ENCODE peak calls at places on chromosome 18, in ten cellular contexts. V is thyroid gland, O is A549, P is PC-3, M is Peyer's patch, Z is uterus, J is sigmoid colon, I is cardiac muscle cell, R is glutamatergic neuron, U is endothelial cell. E is an unnamed sample.

GRCh38 chr18:49224130-49224529 is 236.3 kb downstream of the DYM start:
- DNase-seq in R (no peak), P (peak; percentile 2), M (no peak), O (no peak), I (no peak), V (no peak), Z (no peak), J (no peak), U (no peak), E (no peak)

GRCh38 chr18:36702398-36703010 is 126.3 kb downstream of the TPGS2 start:
- DNase-seq in P (no peak), I (no peak), M (no peak), R (no peak), V (no peak), O (no peak), Z (no peak), J (no peak), U (no peak), E (no peak)

GRCh38 chr18:30163573-30163972 is 879.0 kb downstream of the DSC3 start:
- DNase-seq in V (no peak), P (peak; percentile 28), U (no peak), O (no peak), I (no peak), R (no peak), Z (no peak), J (no peak), M (no peak), E (no peak)

GRCh38 chr18:67893896-67894295 is 377.4 kb upstream of the DSEL start:
- DNase-seq in V (no peak), U (no peak), M (no peak), R (no peak), Z (no peak), O (no peak), I (no peak), P (no peak), J (no peak), E (no peak)

GRCh38 chr18:37270046-37270665 is 295.4 kb downstream of the CELF4 start:
- DNase-seq in R (no peak), P (peak; percentile 24), V (peak; percentile 54), U (peak; percentile 73), M (no peak), O (peak; percentile 22), J (no peak), I (peak; percentile 92), Z (no peak), E (peak; percentile 89)

GRCh38 chr18:65544701-65545100 is 206.1 kb upstream of the CDH7 start:
- DNase-seq in R (no peak), O (no peak), I (no peak), U (no peak), Z (no peak), J (no peak), M (no peak), P (peak; percentile 37), V (no peak), E (no peak)

GRCh38 chr18:13516855-13517254 is 209.5 kb downstream of the FAM210A start:
- DNase-seq in J (no peak), U (no peak), V (no peak), O (no peak), R (no peak), Z (no peak), I (no peak), M (no peak), P (no peak), E (no peak)

GRCh38 chr18:11387880-11388279 is 221.5 kb upstream of the SLC35G4 start:
- DNase-seq in P (peak; percentile 73), I (peak; percentile 80), U (no peak), M (no peak), J (no peak), O (peak; percentile 73), R (no peak), Z (no peak), V (peak; percentile 60), E (no peak)

GRCh38 chr18:52582516-52582915 is 242.5 kb downstream of the DCC start:
- DNase-seq in J (no peak), R (no peak), U (no peak), P (no peak), V (no peak), I (no peak), M (no peak), O (no peak), Z (no peak), E (no peak)

GRCh38 chr18:67010916-67011315 is 407.0 kb upstream of the CDH19 start:
- DNase-seq in I (no peak), P (peak; percentile 68), R (no peak), M (no peak), Z (no peak), V (no peak), J (no peak), O (peak; percentile 1), U (no peak), E (no peak)

GRCh38 chr18:58911241-58911640 is 46.6 kb downstream of the ZNF532 start:
- DNase-seq in I (no peak), V (no peak), M (no peak), O (no peak), R (no peak), U (no peak), J (no peak), P (no peak), Z (no peak), E (no peak)

GRCh38 chr18:36775396-36775795 is 53.4 kb downstream of the TPGS2 start:
- DNase-seq in U (no peak), P (peak; percentile 9), V (no peak), R (no peak), Z (no peak), I (no peak), M (no peak), O (no peak), J (no peak), E (no peak)

GRCh38 chr18:1585881-1586488 is 681.3 kb downstream of the ADCYAP1 start:
- DNase-seq in J (no peak), U (no peak), I (peak; percentile 49), R (no peak), M (no peak), Z (no peak), V (no peak), O (peak; percentile 13), P (peak; percentile 69), E (peak; percentile 10)
- TF ChIP-seq CTCF in J (peak; percentile 30), U (peak; percentile 79), I (peak; percentile 48), R (peak; percentile 62), M (no peak), Z (peak; percentile 45), V (peak; percentile 20), O (peak; percentile 50), P (peak; percentile 73), E (peak; percentile 51)

GRCh38 chr18:79382681-79383387 is 12.9 kb upstream of the NFATC1 start:
- DNase-seq in R (no peak), J (peak; percentile 70), I (no peak), U (no peak), O (no peak), Z (no peak), P (peak; percentile 40), V (no peak), M (peak; percentile 49), E (no peak)

GRCh38 chr18:79379251-79379905 is 16.4 kb upstream of the NFATC1 start:
- DNase-seq in U (no peak), M (no peak), I (no peak), J (peak; percentile 56), Z (no peak), O (no peak), P (no peak), V (no peak), R (no peak), E (no peak)

GRCh38 chr18:79381811-79382311 is 13.9 kb upstream of the NFATC1 start:
- DNase-seq in R (no peak), J (peak; percentile 59), O (no peak), U (no peak), P (no peak), I (no peak), V (no peak), M (no peak), Z (no peak), E (no peak)

GRCh38 chr18:79379931-79380815 is 15.6 kb upstream of the NFATC1 start:
- DNase-seq in P (no peak), R (no peak), I (no peak), V (no peak), J (peak; percentile 61), U (no peak), Z (no peak), O (no peak), M (no peak), E (no peak)

GRCh38 chr18:79380816-79381806 is 14.6 kb upstream of the NFATC1 start:
- DNase-seq in R (peak; percentile 92), V (peak; percentile 66), Z (peak; percentile 78), M (peak; percentile 77), O (peak; percentile 29), U (peak; percentile 88), J (peak; percentile 84), I (peak; percentile 67), P (peak; percentile 71), E (peak; percentile 89)
- TF ChIP-seq CTCF in R (peak; percentile 89), V (peak; percentile 86), Z (peak; percentile 81), M (peak; percentile 84), O (peak; percentile 65), U (peak; percentile 83), J (peak; percentile 88), I (peak; percentile 82), P (peak; percentile 90), E (peak; percentile 88)

GRCh38 chr18:8453528-8453927 is 155.7 kb upstream of the RAB12 start:
- DNase-seq in M (no peak), I (no peak), P (no peak), U (no peak), V (no peak), O (no peak), R (no peak), Z (no peak), J (no peak), E (no peak)

GRCh38 chr18:8454136-8454535 is 155.1 kb upstream of the RAB12 start:
- DNase-seq in U (no peak), P (no peak), O (no peak), Z (no peak), R (no peak), V (no peak), J (no peak), I (no peak), M (no peak), E (no peak)

GRCh38 chr18:8450898-8451665 is 158.2 kb upstream of the RAB12 start:
- DNase-seq in P (no peak), M (no peak), R (no peak), Z (no peak), V (no peak), J (no peak), I (no peak), O (no peak), U (no peak), E (no peak)

GRCh38 chr18:8448091-8448490 is 161.1 kb upstream of the RAB12 start:
- DNase-seq in R (no peak), J (no peak), U (no peak), O (no peak), P (peak; percentile 88), V (no peak), Z (no peak), M (no peak), I (no peak), E (no peak)

GRCh38 chr18:8450013-8450412 is 159.2 kb upstream of the RAB12 start:
- DNase-seq in O (peak; percentile 17), P (peak; percentile 18), M (no peak), J (no peak), V (no peak), U (peak; percentile 59), Z (no peak), R (peak; percentile 59), I (peak; percentile 11), E (no peak)
- TF ChIP-seq CTCF in O (peak; percentile 12), P (peak; percentile 64), M (peak; percentile 8), J (peak; percentile 20), V (peak; percentile 12), U (peak; percentile 81), Z (no peak), R (peak; percentile 85), I (peak; percentile 57), E (peak; percentile 43)

GRCh38 chr18:47975105-47975504 is 44.6 kb upstream of the SMAD2 start:
- DNase-seq in I (no peak), U (no peak), Z (no peak), J (no peak), R (no peak), P (no peak), M (no peak), O (no peak), V (no peak), E (no peak)
- TF ChIP-seq CTCF in I (no peak), U (no peak), Z (no peak), J (no peak), R (no peak), P (no peak), M (no peak), O (no peak), V (no peak), E (no peak)

E was measured in nephron progenitor cell.